ENCODE peak calls at places on chromosomes 7 and 10, in four cellular contexts. I, A, T and C are unnamed samples. For H3K27me3 and H3K36me3, the result is how much of the 10 kb centered on the place peaks cover.

GRCh38 chr10:44068716-44069482 is 316.0 kb downstream of the CXCL12 start:
- DNase-seq in I (no peak), A (no peak), T (peak), C (no peak)

GRCh38 chr7:2104716-2105115 is 128.0 kb downstream of the MAD1L1 start:
- DNase-seq in I (no peak), A (no peak), T (no peak), C (no peak)

GRCh38 chr10:1548146-1548545 is 189.2 kb downstream of the ADARB2 start:
- DNase-seq in I (no peak), A (no peak), T (no peak), C (no peak)

GRCh38 chr7:27651702-27652101 is 11.0 kb downstream of the HIBADH start:
- DNase-seq in I (no peak), A (no peak), T (no peak), C (no peak)

GRCh38 chr10:71132321-71132810 is 80.0 kb upstream of the UNC5B start:
- DNase-seq in I (no peak), A (no peak), T (no peak), C (no peak)

GRCh38 chr7:2152646-2153045 is 80.1 kb downstream of the MAD1L1 start:
- DNase-seq in I (no peak), A (no peak), T (no peak), C (no peak)

GRCh38 chr10:3926675-3927525 is 141.9 kb upstream of the KLF6 start:
- DNase-seq in I (no peak), A (no peak), T (peak), C (no peak)

GRCh38 chr7:119175916-119176627 is 951.6 kb downstream of the ANKRD7 start:
- DNase-seq in I (peak), A (peak), T (peak), C (peak)

GRCh38 chr7:155447603-155448002 is 10.3 kb upstream of the EN2 start:
- DNase-seq in I (no peak), A (no peak), T (no peak), C (no peak)
- H3K27me3 ChIP-seq in I (under half), A (half or more), T (half or more), C (half or more)

GRCh38 chr7:55084307-55084706 is 65.5 kb downstream of the EGFR start:
- DNase-seq in I (no peak), A (no peak), T (no peak), C (no peak)

GRCh38 chr7:55087521-55087961 is 68.7 kb downstream of the EGFR start:
- DNase-seq in I (no peak), A (no peak), T (no peak), C (no peak)

GRCh38 chr7:55083206-55083605 is 64.4 kb downstream of the EGFR start:
- DNase-seq in I (no peak), A (no peak), T (peak), C (no peak)

GRCh38 chr7:55086413-55087201 is 67.8 kb downstream of the EGFR start:
- DNase-seq in I (peak), A (no peak), T (peak), C (no peak)

DNA sequence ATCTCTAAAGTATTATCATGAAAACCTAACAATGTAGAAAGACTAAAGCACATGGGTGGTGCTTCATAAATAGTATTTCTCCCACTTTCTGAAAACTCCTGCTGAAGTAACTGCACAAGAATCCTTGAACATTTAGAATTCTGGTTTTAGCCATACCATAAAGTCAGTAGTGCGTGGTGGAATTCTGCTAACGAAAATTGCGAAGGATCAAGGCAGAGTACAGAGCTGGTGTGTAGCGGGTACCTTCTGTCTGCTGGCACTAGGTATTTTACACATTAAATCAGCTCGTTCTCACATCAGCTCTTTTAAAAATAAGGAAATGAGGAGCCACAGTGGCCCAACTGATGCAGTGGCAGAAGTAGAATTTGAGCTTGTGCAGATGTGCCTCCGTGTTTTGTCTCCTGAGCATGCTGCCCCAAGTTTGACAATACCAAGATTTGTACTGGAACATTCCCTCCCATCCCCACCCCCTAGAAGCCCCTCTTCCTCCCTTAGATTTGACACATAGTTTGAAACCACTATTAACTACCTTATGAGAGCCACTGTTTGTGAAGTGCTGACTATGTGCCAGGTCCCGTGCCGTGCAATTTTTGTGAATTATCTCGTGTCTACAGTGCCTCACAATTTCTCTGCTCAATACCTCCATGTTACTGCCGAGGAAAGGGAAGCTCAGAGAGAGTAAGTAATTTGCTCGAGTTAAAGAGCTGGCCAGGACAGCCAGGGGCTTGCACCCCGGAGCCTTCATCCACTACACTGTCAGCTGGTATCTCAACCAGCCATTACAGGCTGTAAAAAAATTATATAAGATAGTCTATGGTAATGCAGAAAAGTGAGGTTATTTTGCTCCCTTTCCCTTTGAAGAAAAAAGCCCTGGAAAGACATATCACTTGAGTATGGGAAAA is 66.9 kb downstream of the EGFR start:
- DNase-seq in I (no peak), A (no peak), T (no peak), C (no peak)
- H3K4me3 ChIP-seq in I (no peak), A (no peak), T (no peak), C (no peak)

GRCh38 chr10:32906595-32906994 is 51.4 kb downstream of the ITGB1 start:
- DNase-seq in I (no peak), A (no peak), T (no peak), C (no peak)
- H3K36me3 ChIP-seq in I (under half), A (under half), T (half or more), C (under half)

DNA sequence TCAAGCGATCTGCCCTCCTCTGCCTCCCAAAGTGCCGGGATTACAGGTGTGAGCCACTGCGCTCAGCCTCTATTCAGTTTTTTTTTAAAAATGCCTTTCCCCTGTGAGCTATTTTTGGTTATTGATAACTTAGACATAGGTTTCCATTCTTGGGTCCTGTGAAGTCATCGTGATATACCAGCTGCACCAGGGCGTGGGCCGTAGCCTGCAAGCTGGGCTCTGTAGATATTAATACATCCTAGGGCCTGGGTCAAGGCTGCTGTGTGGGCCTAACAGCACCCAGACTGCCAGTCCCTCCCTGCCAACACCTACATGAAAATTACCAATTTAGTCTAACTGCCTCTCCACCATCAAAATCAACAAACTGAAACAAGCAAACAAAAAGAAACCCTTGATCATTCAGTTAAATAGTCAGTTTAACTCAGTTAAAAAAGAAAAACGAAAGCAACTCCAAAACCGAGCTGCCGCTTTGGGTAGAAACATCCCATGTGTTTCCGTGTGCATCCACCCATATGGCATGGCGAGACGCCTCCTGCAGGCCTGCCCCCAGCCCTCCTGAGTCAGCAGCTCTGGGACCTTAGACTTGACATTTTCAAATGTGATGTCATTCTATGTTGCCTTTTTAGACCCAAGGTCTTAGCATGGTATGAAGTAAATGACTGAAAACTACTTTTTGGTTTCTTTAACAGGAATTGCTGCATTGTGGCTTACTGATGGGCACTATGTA is 330.2 kb downstream of the GLRX3 start:
- DNase-seq in I (no peak), A (no peak), T (no peak), C (no peak)
- H3K27me3 ChIP-seq in I (under half), A (under half), T (under half), C (under half)

GRCh38 chr7:144391823-144392255 is 11.7 kb downstream of the NOBOX start:
- DNase-seq in I (no peak), A (no peak), T (peak), C (peak)
- H3K4me3 ChIP-seq in I (no peak), A (no peak), T (no peak), C (no peak)

GRCh38 chr7:98933321-98933720 is 55.0 kb downstream of the TRRAP start:
- DNase-seq in I (no peak), A (no peak), T (no peak), C (no peak)
- H3K36me3 ChIP-seq in I (under half), A (half or more), T (half or more), C (under half)